ENCODE peak calls at places on chromosomes 16 and 17, in five cellular contexts. E is K562, T is SK-N-SH, C is HCT116, F is HepG2. M is an unnamed sample.
A peak's percentile ranks its signal among the peaks of the same experiment; 100 is the strongest.

GRCh38 chr17:2964831-2965230 is 98.6 kb downstream of the OR1D5 start:
- DNase-seq in E (no peak), T (no peak), C (no peak), F (no peak), M (no peak)

GRCh38 chr16:88633684-88634140 is 4.7 kb upstream of the IL17C start:
- DNase-seq in E (peak; percentile 69), T (peak; percentile 60), C (no peak), F (peak; percentile 63), M (peak; percentile 44)

GRCh38 chr16:24986512-24987303 is 28.5 kb downstream of the ARHGAP17 start:
- DNase-seq in E (peak; percentile 45), T (no peak), C (no peak), F (peak; percentile 83), M (no peak)

GRCh38 chr16:56896244-56896643 is 31.2 kb downstream of the SLC12A3 start:
- DNase-seq in E (no peak), T (no peak), C (no peak), F (no peak), M (no peak)

GRCh38 chr17:69561462-69561861 is 147.0 kb downstream of the MAP2K6 start:
- DNase-seq in E (no peak), T (no peak), C (no peak), F (no peak), M (no peak)

GRCh38 chr17:5838661-5839300 is 231.4 kb upstream of the WSCD1 start:
- DNase-seq in E (no peak), T (no peak), C (no peak), F (no peak), M (no peak)

GRCh38 chr17:82497483-82498405 is 21.8 kb upstream of the FOXK2 start:
- DNase-seq in E (no peak), T (no peak), C (no peak), F (no peak), M (no peak)

GRCh38 chr17:29292071-29292991 is 1.6 kb downstream of the NUFIP2 start:
- DNase-seq in E (peak; percentile 85), T (peak; percentile 83), C (no peak), F (no peak), M (peak; percentile 45)

GRCh38 chr17:27477050-27477647 is 20.9 kb downstream of the KSR1 start:
- DNase-seq in E (no peak), T (no peak), C (no peak), F (no peak), M (no peak)

GRCh38 chr17:73189417-73190099 is 3.3 kb upstream of the COG1 start:
- DNase-seq in E (no peak), T (peak; percentile 80), C (peak; percentile 71), F (peak; percentile 83), M (peak; percentile 93)

GRCh38 chr17:80519091-80519781 is 25.4 kb upstream of the RPTOR start:
- DNase-seq in E (no peak), T (no peak), C (no peak), F (no peak), M (no peak)

GRCh38 chr17:48047113-48047740 is 932 bp upstream of the NFE2L1 start:
- DNase-seq in E (no peak), T (no peak), C (no peak), F (no peak), M (no peak)

GRCh38 chr16:49463529-49463928 is 89.9 kb downstream of the C16orf78 start:
- DNase-seq in E (no peak), T (no peak), C (no peak), F (no peak), M (no peak)

GRCh38 chr16:59046335-59046734 is 312.2 kb upstream of the GOT2 start:
- DNase-seq in E (no peak), T (no peak), C (no peak), F (no peak), M (no peak)

GRCh38 chr17:19359856-19360255 is 2.7 kb downstream of the B9D1 start:
- DNase-seq in E (no peak), T (no peak), C (no peak), F (no peak), M (no peak)

GRCh38 chr17:82726427-82726826 is 9.0 kb upstream of the FN3K start:
- DNase-seq in E (no peak), T (no peak), C (no peak), F (no peak), M (no peak)

GRCh38 chr17:41340934-41341861 is 9.4 kb downstream of the KRT33A start:
- DNase-seq in E (no peak), T (no peak), C (no peak), F (no peak), M (peak; percentile 46)

GRCh38 chr16:14310519-14310991 is 239.4 kb downstream of the MRTFB start:
- DNase-seq in E (peak; percentile 52), T (peak; percentile 44), C (no peak), F (peak; percentile 51), M (no peak)

GRCh38 chr17:83189673-83190385 is 110.4 kb downstream of the METRNL start:
- DNase-seq in E (no peak), T (no peak), C (no peak), F (peak; percentile 60), M (peak; percentile 94)

GRCh38 chr16:67040906-67041305 is 12.0 kb downstream of the CBFB start:
- DNase-seq in E (no peak), T (no peak), C (no peak), F (no peak), M (no peak)

GRCh38 chr17:82328141-82328993 is 5.2 kb downstream of the SECTM1 start:
- DNase-seq in E (no peak), T (no peak), C (no peak), F (peak; percentile 87), M (no peak)

GRCh38 chr17:71922439-71922838 is 198.4 kb upstream of the SOX9 start:
- DNase-seq in E (no peak), T (no peak), C (no peak), F (no peak), M (no peak)

GRCh38 chr17:66957951-66958579 is 6.4 kb upstream of the CACNG4 start:
- DNase-seq in E (no peak), T (peak; percentile 66), C (no peak), F (peak; percentile 89), M (peak; percentile 65)

GRCh38 chr16:17104654-17105053 is 366.1 kb downstream of the XYLT1 start:
- DNase-seq in E (no peak), T (no peak), C (no peak), F (no peak), M (no peak)

GRCh38 chr17:82301916-82302497 is 15.4 kb downstream of the CD7 start:
- DNase-seq in E (no peak), T (peak; percentile 41), C (no peak), F (no peak), M (no peak)

GRCh38 chr16:66619534-66620418 is 15.3 kb downstream of the CMTM3 start:
- DNase-seq in E (no peak), T (no peak), C (no peak), F (no peak), M (no peak)

GRCh38 chr17:29246638-29247037 is at the start of gene CRYBA1:
- DNase-seq in E (no peak), T (no peak), C (no peak), F (no peak), M (no peak)

GRCh38 chr17:19482571-19482970 is 51.1 kb upstream of the SLC47A1 start:
- DNase-seq in E (no peak), T (no peak), C (no peak), F (no peak), M (peak; percentile 73)

GRCh38 chr16:1361685-1362360 is 10.1 kb downstream of the GNPTG start:
- DNase-seq in E (no peak), T (no peak), C (no peak), F (no peak), M (no peak)

GRCh38 chr17:73292031-73292531 is 19.7 kb downstream of the CDC42EP4 start:
- DNase-seq in E (no peak), T (peak; percentile 11), C (peak; percentile 89), F (no peak), M (no peak)

GRCh38 chr16:81292936-81293335 is 21.8 kb upstream of the GAN start:
- DNase-seq in E (no peak), T (no peak), C (no peak), F (no peak), M (no peak)

GRCh38 chr16:2420035-2420434 is 9.2 kb upstream of the CCNF start:
- DNase-seq in E (no peak), T (no peak), C (no peak), F (no peak), M (no peak)

GRCh38 chr17:58911741-58912343 is 156.2 kb downstream of the PPM1E start:
- DNase-seq in E (no peak), T (no peak), C (peak; percentile 16), F (no peak), M (peak; percentile 12)
- TF ChIP-seq JUND in E (no peak), T (no peak), C (no peak), F (no peak), M (no peak)

DNA sequence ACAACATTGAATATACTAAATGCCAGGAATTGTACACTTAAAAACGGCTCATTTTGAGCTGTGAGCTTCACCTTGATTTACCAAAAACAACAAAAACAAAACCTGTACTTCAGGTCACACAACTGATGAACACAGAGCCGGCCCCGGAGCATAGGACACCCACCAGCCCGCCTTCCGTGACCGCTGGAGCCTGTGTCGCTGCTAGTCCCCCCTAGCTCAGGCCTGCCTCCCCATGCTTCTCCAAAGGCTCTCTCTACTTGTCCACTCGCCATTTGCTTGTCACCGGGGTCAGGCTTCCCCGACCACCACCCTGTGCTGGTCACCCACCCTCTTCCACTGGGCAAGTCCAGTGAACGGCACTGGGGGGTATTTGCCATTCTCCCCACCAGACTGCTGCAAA is 113.8 kb upstream of the TNRC6C start:
- DNase-seq in E (no peak), T (no peak), C (no peak), F (no peak), M (no peak)
- TF ChIP-seq JUND in E (no peak), T (no peak), C (no peak), F (no peak), M (no peak)

DNA sequence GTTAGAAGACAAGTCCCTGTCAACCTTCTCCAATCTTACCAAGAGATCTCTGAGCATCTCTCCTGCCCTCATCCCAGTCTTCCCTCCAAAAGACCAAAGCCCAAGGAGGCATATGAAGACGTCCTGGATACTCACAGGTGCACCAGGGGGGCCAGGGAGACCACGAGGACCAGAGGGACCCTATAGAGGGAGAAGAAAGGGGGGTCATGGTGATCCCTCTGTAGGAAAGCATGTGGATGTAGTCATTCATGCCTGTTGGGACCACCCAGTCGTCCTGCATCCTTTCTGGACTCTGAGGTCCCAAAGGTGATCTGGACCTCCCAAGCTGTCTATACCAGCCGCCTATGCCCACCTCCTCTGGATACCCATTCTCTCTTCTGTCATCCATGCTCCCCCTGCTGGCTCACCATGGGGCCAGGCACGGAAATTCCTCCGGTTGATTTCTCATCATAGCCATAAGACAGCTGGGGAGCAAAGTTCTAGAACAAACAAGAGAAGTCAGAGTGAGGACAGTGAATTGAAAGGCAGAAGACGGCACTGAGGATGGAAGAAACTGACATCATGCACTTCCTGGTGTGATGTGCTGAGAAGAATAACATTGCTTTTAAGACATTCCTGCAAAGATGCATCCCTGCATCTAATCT is 3.3 kb downstream of the COL1A1 start:
- DNase-seq in E (peak; percentile 47), T (peak; percentile 89), C (peak; percentile 52), F (peak; percentile 72), M (no peak)
- TF ChIP-seq JUND in E (no peak), T (no peak), C (no peak), F (no peak), M (no peak)

GRCh38 chr17:42992872-42993271 is 5.3 kb upstream of the RPL27 start:
- DNase-seq in E (no peak), T (no peak), C (no peak), F (no peak), M (no peak)

GRCh38 chr17:42997984-42998938 is at the start of gene RPL27:
- DNase-seq in E (peak; percentile 91), T (peak; percentile 88), C (peak; percentile 100), F (peak; percentile 100), M (peak; percentile 88)

GRCh38 chr17:42999003-42999525 is 845 bp downstream of the RPL27 start:
- DNase-seq in E (no peak), T (no peak), C (no peak), F (no peak), M (no peak)

GRCh38 chr17:42997390-42997983 is 732 bp upstream of the RPL27 start:
- DNase-seq in E (no peak), T (no peak), C (no peak), F (no peak), M (no peak)
- TF ChIP-seq JUND in E (no peak), T (no peak), C (no peak), F (no peak), M (no peak)